ENCODE peak calls at places on chromosomes 4 and X, in eight cellular contexts. T is NB4, D is breast epithelium, O is right lobe of liver, M is bronchial epithelial cell, C is AG04449, L is heart right ventricle, G is cardiac fibroblast. F is an unnamed sample.

GRCh38 chr4:1855334-1856070 is 454 bp downstream of the LETM1 start:
- DNase-seq in G (peak; percentile 14), D (no peak), M (no peak), C (no peak), O (no peak), T (peak; percentile 53), L (no peak), F (peak; percentile 37)

GRCh38 chrX:1555370-1555769 is 18.4 kb upstream of the P2RY8 start:
- DNase-seq in M (no peak), G (no peak), D (no peak), T (no peak), L (no peak), C (no peak), O (peak; percentile 9), F (no peak)

GRCh38 chr4:165207431-165208321 is at the start of gene KLHL2:
- DNase-seq in O (peak; percentile 89), T (peak; percentile 86), D (peak; percentile 74), C (no peak), G (peak; percentile 64), M (peak; percentile 54), L (peak; percentile 82), F (peak; percentile 84)

GRCh38 chr4:103424853-103425252 is 226.7 kb upstream of the CENPE start:
- DNase-seq in G (peak; percentile 37), L (no peak), O (peak; percentile 79), D (no peak), T (no peak), M (peak; percentile 95), C (no peak), F (peak; percentile 87)

GRCh38 chr4:166229799-166230198 is 356.8 kb downstream of the TLL1 start:
- DNase-seq in M (no peak), L (no peak), D (no peak), T (no peak), O (no peak), G (no peak), C (no peak), F (no peak)

GRCh38 chrX:45513042-45513441 is 312.4 kb upstream of the DIPK2B start:
- DNase-seq in C (no peak), L (no peak), G (no peak), D (no peak), T (no peak), O (no peak), M (no peak), F (no peak)

GRCh38 chrX:48683411-48683982 is at the start of gene WAS:
- DNase-seq in D (no peak), G (no peak), L (no peak), T (peak; percentile 89), M (no peak), C (no peak), O (no peak), F (no peak)

GRCh38 chrX:47958943-47959342 is 44.8 kb downstream of the ZNF182 start:
- DNase-seq in D (no peak), C (no peak), L (no peak), M (peak; percentile 1), T (peak; percentile 34), G (peak; percentile 9), O (no peak), F (peak; percentile 1)

GRCh38 chr4:24195976-24196736 is 306.3 kb upstream of the PPARGC1A start:
- DNase-seq in O (peak; percentile 45), L (peak; percentile 7), T (no peak), C (no peak), M (no peak), G (no peak), D (no peak), F (no peak)

GRCh38 chrX:70436380-70436779 is 8.3 kb upstream of the DLG3 start:
- DNase-seq in G (peak; percentile 24), T (peak; percentile 52), D (no peak), C (no peak), M (no peak), L (no peak), O (no peak), F (no peak)

GRCh38 chr4:13989496-13989895 is 362.0 kb upstream of the BOD1L1 start:
- DNase-seq in G (peak; percentile 55), C (no peak), O (no peak), T (no peak), D (no peak), M (no peak), L (no peak), F (peak; percentile 36)

GRCh38 chr4:13992975-13993495 is 365.5 kb upstream of the BOD1L1 start:
- DNase-seq in T (no peak), G (no peak), C (no peak), D (no peak), O (no peak), M (no peak), L (no peak), F (no peak)

GRCh38 chr4:13988347-13989265 is 361.1 kb upstream of the BOD1L1 start:
- DNase-seq in D (no peak), L (peak; percentile 16), O (no peak), M (peak; percentile 27), T (no peak), C (peak; percentile 92), G (peak; percentile 99), F (peak; percentile 93)

GRCh38 chr4:13992041-13992440 is 364.5 kb upstream of the BOD1L1 start:
- DNase-seq in D (no peak), O (no peak), C (no peak), T (no peak), G (no peak), L (no peak), M (no peak), F (no peak)

DNA sequence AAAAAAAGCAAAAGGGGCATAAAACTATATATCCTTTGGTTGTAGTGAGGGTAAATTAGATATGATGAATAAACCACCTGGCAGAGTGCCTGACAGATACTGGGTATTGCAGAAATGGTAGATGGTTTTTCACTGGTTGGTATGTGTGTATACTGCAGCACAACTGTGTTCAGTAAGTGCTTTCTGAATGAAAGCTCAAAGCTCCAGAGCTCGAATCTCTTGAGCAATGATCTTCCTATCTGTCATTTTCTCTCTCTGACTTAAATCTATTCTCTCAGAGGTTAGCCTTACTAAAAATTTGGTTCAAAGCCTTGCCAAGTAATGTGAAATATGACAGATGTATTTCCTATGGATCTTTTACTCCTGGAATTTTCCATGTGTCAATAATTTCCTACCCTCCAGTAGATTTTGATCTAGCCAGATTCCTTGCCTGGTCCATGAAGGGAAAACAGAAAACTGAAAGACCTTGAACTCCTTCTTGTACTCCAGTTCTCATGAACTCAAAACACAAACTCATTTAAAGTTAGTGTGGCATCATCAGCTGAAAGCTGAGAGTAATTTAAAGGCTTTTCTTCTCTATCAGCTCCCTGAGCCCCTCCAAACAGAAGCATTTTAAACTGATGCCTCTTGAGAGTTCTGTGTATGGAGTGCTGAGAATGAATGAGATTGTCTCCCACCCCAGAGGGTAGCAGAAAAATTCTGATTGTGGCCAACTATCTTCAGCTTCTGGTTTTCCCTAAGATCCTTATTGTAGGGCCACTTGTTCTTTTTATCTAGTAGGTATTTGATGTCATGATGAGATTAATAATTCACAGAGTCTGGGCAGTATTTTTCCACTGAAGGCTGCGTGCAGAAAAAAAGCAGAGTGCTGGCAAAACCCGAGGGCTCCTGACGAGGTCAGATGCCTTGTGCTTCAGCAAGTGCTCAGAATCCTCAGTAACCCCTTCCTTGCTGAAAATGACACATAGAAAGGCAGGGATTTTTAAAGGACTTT is 363.4 kb upstream of the BOD1L1 start:
- DNase-seq in M (no peak), O (peak; percentile 78), L (no peak), G (peak; percentile 38), D (no peak), T (no peak), C (no peak), F (peak; percentile 24)
- H3K4me3 ChIP-seq in M (no peak overlapping the region), O (no peak overlapping the region), L (no peak overlapping the region), G (no peak overlapping the region), D (no peak overlapping the region), T (no peak overlapping the region), C (no peak overlapping the region), F (no peak overlapping the region)

GRCh38 chrX:132940727-132941162 is 17.7 kb downstream of the HS6ST2 start:
- DNase-seq in G (no peak), M (peak; percentile 75), C (no peak), O (no peak), D (no peak), T (no peak), L (no peak), F (peak; percentile 73)
- TF ChIP-seq CTCF in G (no peak), M (peak; percentile 16), C (no peak), O (no peak), D (no peak), T (no peak), L (no peak), F (no peak)

GRCh38 chr4:121684016-121684415 is 12.8 kb downstream of the ANXA5 start:
- DNase-seq in T (no peak), M (no peak), G (no peak), C (no peak), D (no peak), O (no peak), L (no peak), F (no peak)

GRCh38 chr4:121679267-121679666 is 17.5 kb downstream of the ANXA5 start:
- DNase-seq in L (no peak), D (no peak), M (no peak), T (no peak), C (no peak), O (no peak), G (no peak), F (no peak)

GRCh38 chr4:121677524-121677923 is 19.3 kb downstream of the ANXA5 start:
- DNase-seq in C (no peak), L (no peak), G (no peak), T (no peak), O (no peak), M (no peak), D (no peak), F (no peak)

GRCh38 chr4:121676388-121677075 is 20.2 kb downstream of the ANXA5 start:
- DNase-seq in G (no peak), O (no peak), M (no peak), C (no peak), D (no peak), L (no peak), T (no peak), F (no peak)

DNA sequence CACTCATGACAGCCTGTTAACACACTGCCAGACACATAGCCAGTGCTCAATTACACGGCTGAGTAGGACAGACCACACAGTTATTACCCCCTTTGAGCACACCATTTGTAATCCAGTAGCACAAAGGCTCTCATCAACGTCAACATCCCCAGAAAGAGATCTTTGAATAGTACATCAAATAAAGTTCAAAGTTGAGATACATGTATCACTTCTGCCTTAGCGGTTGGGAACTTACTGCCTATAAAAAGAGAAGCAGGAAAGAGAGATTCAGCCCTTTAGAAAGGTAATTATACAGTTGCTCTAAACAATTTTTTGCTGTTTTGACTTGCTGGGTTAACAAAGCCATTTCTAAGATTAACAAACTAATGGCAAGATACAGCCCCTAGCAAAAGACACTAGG is 16.2 kb downstream of the ANXA5 start:
- DNase-seq in G (no peak), M (no peak), C (no peak), L (no peak), D (no peak), O (no peak), T (no peak), F (no peak)
- H3K4me3 ChIP-seq in G (no peak overlapping the region), M (no peak overlapping the region), C (no peak overlapping the region), L (no peak overlapping the region), D (no peak overlapping the region), O (no peak overlapping the region), T (no peak overlapping the region), F (no peak overlapping the region)

GRCh38 chr4:154029171-154029570 is 240.3 kb upstream of the SFRP2 start:
- DNase-seq in D (no peak), O (no peak), C (no peak), M (no peak), T (no peak), L (no peak), G (no peak), F (no peak)

GRCh38 chr4:154018659-154019058 is 229.8 kb upstream of the SFRP2 start:
- DNase-seq in C (no peak), M (no peak), L (no peak), G (no peak), D (no peak), O (no peak), T (peak; percentile 11), F (no peak)

GRCh38 chr4:154024097-154024496 is 235.2 kb upstream of the SFRP2 start:
- DNase-seq in T (peak; percentile 25), C (no peak), O (peak; percentile 51), M (no peak), D (no peak), L (no peak), G (peak; percentile 22), F (no peak)
- TF ChIP-seq CTCF in T (peak; percentile 26), C (no peak), O (peak; percentile 8), M (no peak), D (peak; percentile 43), L (no peak), G (peak; percentile 25), F (no peak)

F was measured in epithelial cell of esophagus.